ENCODE peak calls at places on chromosomes 5 and 9, in eight cellular contexts. K is CD8-positive, alpha-beta T cell; T is ovary; M is neural progenitor cell; P is astrocyte of the spinal cord; J is MCF 10A; E is epithelial cell of esophagus; W is upper lobe of left lung. S is an unnamed sample.

GRCh38 chr9:8486095-8486494 is 686.5 kb upstream of the DMAC1 start:
- DNase-seq in W (no peak), T (peak), P (peak), E (peak), K (no peak), J (peak), M (peak), S (no peak)

GRCh38 chr5:65482280-65482726 is 583 bp upstream of the ADAMTS6 start:
- DNase-seq in P (peak), W (no peak), E (peak), M (peak), K (no peak), T (no peak), J (peak), S (peak)

GRCh38 chr5:124641154-124641792 is 105.2 kb downstream of the ZNF608 start:
- DNase-seq in J (no peak), W (no peak), P (no peak), T (no peak), M (no peak), K (no peak), E (no peak), S (no peak)

GRCh38 chr9:20044686-20045085 is 255.8 kb upstream of the SLC24A2 start:
- DNase-seq in T (no peak), M (no peak), P (peak), J (peak), W (no peak), K (no peak), E (peak), S (no peak)

GRCh38 chr5:120808606-120809005 is 344.5 kb downstream of the PRR16 start:
- DNase-seq in E (no peak), M (no peak), K (no peak), J (no peak), W (no peak), T (no peak), P (no peak), S (no peak)

GRCh38 chr5:132002701-132003100 is 8.8 kb downstream of the ACSL6 start:
- DNase-seq in W (no peak), K (no peak), P (no peak), M (no peak), T (no peak), E (no peak), J (no peak), S (no peak)

GRCh38 chr5:115542076-115542475 is 2.5 kb downstream of the FEM1C start:
- DNase-seq in J (no peak), P (no peak), E (no peak), M (no peak), W (no peak), K (no peak), T (no peak), S (no peak)

GRCh38 chr5:96141749-96142148 is 180.1 kb upstream of the ELL2 start:
- DNase-seq in T (no peak), M (no peak), P (no peak), J (peak), W (no peak), E (peak), K (no peak), S (peak)

DNA sequence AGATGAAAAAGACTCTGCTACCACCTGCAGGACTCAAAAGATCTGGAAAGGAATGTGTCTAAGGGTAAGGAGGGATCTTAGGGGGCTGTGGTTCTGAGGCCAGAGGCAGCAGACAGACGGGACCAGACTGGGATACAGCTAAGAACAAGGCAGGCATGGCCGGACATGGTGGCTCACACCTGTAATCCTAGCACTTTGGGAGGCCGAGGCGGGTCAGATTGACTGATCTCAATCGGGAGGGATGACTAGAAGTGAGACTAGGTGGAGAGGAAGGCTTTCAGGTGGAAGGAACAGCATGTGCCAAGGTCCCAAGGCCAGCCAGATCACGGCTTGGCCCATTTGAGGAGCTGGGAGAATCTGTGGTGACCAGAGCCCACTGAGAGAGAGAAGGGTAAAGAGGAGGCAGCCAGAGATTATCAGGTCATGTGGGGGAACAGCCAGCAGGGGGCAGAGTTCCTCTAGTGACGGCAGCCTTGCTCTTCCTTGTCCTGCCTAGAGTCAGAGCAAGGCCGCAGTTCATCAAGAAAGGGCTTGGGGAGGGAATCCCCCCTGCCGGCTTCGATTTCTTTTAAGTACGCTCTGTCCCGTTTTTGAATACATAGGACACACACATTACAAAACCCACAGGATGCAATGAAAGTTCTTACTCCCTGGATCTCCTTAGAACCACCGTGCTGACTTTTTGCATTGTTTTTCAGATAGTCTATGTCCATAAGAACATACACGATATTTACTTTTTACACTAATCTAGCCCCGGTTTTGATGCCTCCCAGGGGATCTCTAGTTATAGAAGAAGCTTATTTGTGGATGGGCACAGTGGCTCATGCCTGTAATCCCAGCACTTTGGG is 2.6 kb upstream of the OLFML2A start:
- DNase-seq in M (peak), T (peak), J (peak), P (peak), W (peak), K (peak), E (peak), S (peak)
- TF ChIP-seq CTCF in M (peak), T (peak), J (peak), P (peak), W (peak), K (peak), E (peak), S (peak)

GRCh38 chr9:128420060-128420650 is 502 bp upstream of the CERCAM start:
- DNase-seq in W (peak), M (peak), E (peak), P (peak), J (peak), T (peak), K (peak), S (peak)
- TF ChIP-seq CTCF in W (peak), M (peak), E (peak), P (peak), J (peak), T (peak), K (peak), S (peak)

GRCh38 chr9:6549106-6549505 is 96.4 kb downstream of the GLDC start:
- DNase-seq in W (no peak), M (peak), K (no peak), P (no peak), T (no peak), J (no peak), E (no peak), S (no peak)

GRCh38 chr9:6557883-6558282 is 87.6 kb downstream of the GLDC start:
- DNase-seq in P (no peak), M (peak), K (no peak), E (no peak), W (no peak), J (no peak), T (no peak), S (no peak)

GRCh38 chr9:6552738-6553121 is 92.8 kb downstream of the GLDC start:
- DNase-seq in J (no peak), K (no peak), T (no peak), P (peak), W (no peak), E (peak), M (no peak), S (no peak)

GRCh38 chr9:6551126-6551525 is 94.4 kb downstream of the GLDC start:
- DNase-seq in T (no peak), J (no peak), K (no peak), P (no peak), W (no peak), E (no peak), M (no peak), S (no peak)

DNA sequence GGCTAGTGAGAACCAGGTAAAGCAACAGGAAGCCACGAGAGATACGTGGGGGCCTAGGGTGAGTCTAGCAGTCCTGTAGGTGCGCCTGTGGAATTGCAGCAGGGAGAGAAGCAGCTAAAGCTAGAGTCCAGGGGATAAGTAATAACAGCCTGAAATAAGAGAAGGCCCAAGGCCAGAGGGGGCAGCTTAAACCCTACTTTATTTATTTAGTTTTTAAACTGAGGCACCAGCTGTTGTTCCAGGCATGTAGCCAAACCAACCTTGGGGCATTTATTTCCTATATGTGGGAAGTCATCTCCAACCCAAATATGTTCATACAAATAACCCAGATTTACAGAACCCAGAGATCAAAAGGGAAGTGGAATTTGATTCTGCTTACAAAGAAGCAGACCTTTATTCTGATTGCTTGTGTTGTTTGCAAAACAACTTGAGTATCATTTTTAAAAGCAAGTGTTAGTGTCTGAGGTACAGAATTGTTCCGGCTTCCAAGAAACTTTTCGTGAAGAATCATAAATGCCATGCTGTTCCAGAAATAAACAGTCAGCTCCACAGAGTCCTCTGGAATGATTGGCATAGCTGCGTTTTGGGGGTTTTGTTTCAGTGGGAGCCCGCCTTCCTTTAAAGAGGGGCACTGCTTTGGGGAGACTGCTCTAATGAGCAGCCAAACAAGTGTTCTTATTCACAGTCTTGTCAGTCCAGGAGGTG is 93.3 kb downstream of the GLDC start:
- DNase-seq in J (peak), E (peak), P (peak), W (no peak), T (no peak), M (no peak), K (no peak), S (no peak)
- TF ChIP-seq CTCF in J (no peak), E (peak), P (peak), W (no peak), T (no peak), M (no peak), K (no peak), S (no peak)

GRCh38 chr9:87667164-87667738 is 58.7 kb upstream of the CTSL start:
- DNase-seq in M (peak), W (no peak), K (no peak), E (peak), P (no peak), J (no peak), T (no peak), S (no peak)
- TF ChIP-seq CTCF in M (peak), W (peak), K (no peak), E (peak), P (peak), J (no peak), T (no peak), S (no peak)

DNA sequence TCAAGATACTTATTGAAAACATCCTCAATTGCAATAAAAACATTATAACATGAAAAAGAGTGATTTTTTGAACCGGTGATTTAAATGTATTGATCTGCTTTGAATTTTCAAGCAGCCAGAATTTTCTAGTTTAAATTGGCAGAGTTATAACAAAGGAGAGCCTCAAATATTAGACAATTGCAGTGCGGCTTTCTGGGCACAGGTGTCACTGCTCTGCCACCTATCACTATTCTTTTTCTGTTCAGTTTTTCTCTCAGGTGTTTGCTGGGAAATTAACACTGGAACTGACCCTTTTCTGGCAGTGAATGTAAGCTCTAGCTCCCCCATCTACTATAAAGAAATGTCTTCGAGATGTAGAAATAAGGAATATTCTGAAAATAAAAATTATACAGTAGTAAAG is 23.0 kb downstream of the ZBED3 start:
- DNase-seq in K (no peak), T (no peak), E (no peak), J (no peak), M (no peak), W (no peak), P (no peak), S (no peak)
- TF ChIP-seq CTCF in K (no peak), T (no peak), E (peak), J (no peak), M (peak), W (no peak), P (no peak), S (peak)

GRCh38 chr9:26458054-26458453 is 434.5 kb downstream of the CAAP1 start:
- DNase-seq in J (no peak), T (no peak), W (no peak), E (no peak), K (no peak), P (no peak), M (no peak), S (no peak)
- TF ChIP-seq CTCF in J (no peak), T (no peak), W (no peak), E (no peak), K (no peak), P (no peak), M (no peak), S (no peak)

S was measured in RWPE1.